ENCODE peak calls at places on chromosome 21, in six cellular contexts. F is OCI-LY7, S is foreskin fibroblast, Y is HFFc6, G is bronchial epithelial cell, O is mucosa of descending colon. P is an unnamed sample.

GRCh38 chr21:24375201-24375600 is 1232.1 kb downstream of the MRPL39 start:
- DNase-seq in O (no peak), G (no peak), S (no peak), F (no peak), Y (no peak), P (no peak)

GRCh38 chr21:35641271-35642016 is 418.9 kb downstream of the SETD4 start:
- DNase-seq in F (no peak), G (no peak), O (no peak), S (peak; percentile 63), Y (peak; percentile 68), P (peak; percentile 80)

GRCh38 chr21:35314896-35315582 is 265.9 kb upstream of the RUNX1 start:
- DNase-seq in O (no peak), Y (no peak), G (no peak), S (no peak), F (no peak), P (no peak)

GRCh38 chr21:41899431-41900202 is 20.5 kb upstream of the PRDM15 start:
- DNase-seq in Y (no peak), S (no peak), O (no peak), G (no peak), F (no peak), P (no peak)

GRCh38 chr21:45845063-45845789 is 136.3 kb upstream of the COL6A1 start:
- DNase-seq in O (no peak), G (no peak), Y (no peak), S (no peak), F (no peak), P (no peak)

GRCh38 chr21:19123525-19123924 is 719.9 kb upstream of the TMPRSS15 start:
- DNase-seq in Y (no peak), G (no peak), S (no peak), O (no peak), F (no peak), P (no peak)

GRCh38 chr21:26715116-26715515 is 130.1 kb downstream of the ADAMTS1 start:
- DNase-seq in Y (no peak), G (no peak), F (no peak), O (no peak), S (no peak), P (no peak)

GRCh38 chr21:34743831-34744230 is 75.0 kb downstream of the CLIC6 start:
- DNase-seq in O (peak; percentile 64), Y (peak; percentile 68), S (peak; percentile 87), G (peak; percentile 86), F (no peak), P (peak; percentile 65)

GRCh38 chr21:41879190-41879998 is at the start of gene PRDM15:
- DNase-seq in F (peak; percentile 88), G (peak; percentile 28), Y (peak; percentile 69), O (peak; percentile 88), S (peak; percentile 92), P (peak; percentile 63)

GRCh38 chr21:45615145-45615711 is 28.3 kb upstream of the PCBP3 start:
- DNase-seq in Y (no peak), G (no peak), F (peak; percentile 18), S (no peak), O (peak; percentile 82), P (no peak)

GRCh38 chr21:46038871-46039397 is 57.4 kb downstream of the COL6A1 start:
- DNase-seq in O (peak; percentile 66), Y (peak; percentile 50), S (peak; percentile 76), G (no peak), F (no peak), P (no peak)

GRCh38 chr21:28639742-28640141 is 352.9 kb downstream of the LTN1 start:
- DNase-seq in G (peak; percentile 69), O (no peak), S (peak; percentile 77), Y (no peak), F (no peak), P (no peak)

GRCh38 chr21:28944296-28944695 is 48.4 kb downstream of the LTN1 start:
- DNase-seq in S (peak; percentile 61), F (no peak), Y (no peak), G (no peak), O (no peak), P (no peak)

GRCh38 chr21:29287383-29287782 is 11.3 kb upstream of the BACH1 start:
- DNase-seq in G (peak; percentile 48), O (no peak), Y (peak; percentile 19), F (no peak), S (peak; percentile 73), P (no peak)

GRCh38 chr21:41763398-41763931 is 3.4 kb downstream of the RIPK4 start:
- DNase-seq in F (no peak), Y (no peak), S (no peak), O (no peak), G (peak; percentile 88), P (no peak)

GRCh38 chr21:46111193-46111571 is 13.3 kb downstream of the COL6A2 start:
- DNase-seq in G (no peak), S (no peak), O (peak; percentile 25), Y (no peak), F (no peak), P (no peak)

GRCh38 chr21:45511007-45511406 is 31.2 kb downstream of the SLC19A1 start:
- DNase-seq in F (no peak), S (no peak), O (peak; percentile 31), G (no peak), Y (no peak), P (no peak)

GRCh38 chr21:26776320-26777021 is 68.7 kb downstream of the ADAMTS1 start:
- DNase-seq in Y (peak; percentile 80), S (peak; percentile 82), G (peak; percentile 53), F (no peak), O (no peak), P (no peak)

GRCh38 chr21:46128106-46128982 is 27.0 kb downstream of the FTCD start:
- DNase-seq in Y (no peak), G (no peak), S (peak; percentile 91), O (peak; percentile 28), F (no peak), P (no peak)

GRCh38 chr21:25080706-25081495 is 526.4 kb downstream of the MRPL39 start:
- DNase-seq in S (no peak), F (no peak), Y (peak; percentile 50), O (no peak), G (no peak), P (no peak)

GRCh38 chr21:41622831-41623548 is 115.0 kb upstream of the TMPRSS2 start:
- DNase-seq in Y (no peak), O (no peak), G (no peak), F (no peak), S (no peak), P (no peak)

GRCh38 chr21:46004168-46004861 is 22.7 kb downstream of the COL6A1 start:
- DNase-seq in G (no peak), F (no peak), S (peak; percentile 12), Y (no peak), O (no peak), P (no peak)

GRCh38 chr21:35398366-35398982 is 349.4 kb upstream of the RUNX1 start:
- DNase-seq in G (no peak), O (no peak), F (no peak), S (peak; percentile 17), Y (no peak), P (no peak)

GRCh38 chr21:45990741-45991605 is 9.4 kb downstream of the COL6A1 start:
- DNase-seq in O (peak; percentile 37), G (no peak), Y (no peak), F (no peak), S (peak; percentile 6), P (no peak)

GRCh38 chr21:35738342-35738961 is 321.9 kb downstream of the SETD4 start:
- DNase-seq in O (no peak), G (peak; percentile 76), F (no peak), Y (peak; percentile 25), S (peak; percentile 35), P (no peak)

GRCh38 chr21:25572895-25573310 is 34.4 kb downstream of the MRPL39 start:
- DNase-seq in S (no peak), O (no peak), G (no peak), F (peak; percentile 56), Y (no peak), P (no peak)

GRCh38 chr21:27206368-27206982 is 239.6 kb upstream of the ADAMTS5 start:
- DNase-seq in F (no peak), G (no peak), O (no peak), Y (peak; percentile 45), S (peak; percentile 35), P (no peak)

GRCh38 chr21:45787371-45787770 is 143.8 kb downstream of the PCBP3 start:
- DNase-seq in S (no peak), G (no peak), Y (no peak), O (no peak), F (no peak), P (no peak)

GRCh38 chr21:45525153-45525909 is 16.9 kb downstream of the SLC19A1 start:
- DNase-seq in S (no peak), O (peak; percentile 76), F (no peak), Y (no peak), G (no peak), P (no peak)

GRCh38 chr21:34807881-34808568 is 139.2 kb downstream of the CLIC6 start:
- DNase-seq in Y (peak; percentile 95), O (no peak), F (peak; percentile 15), G (peak; percentile 97), S (peak; percentile 97), P (peak; percentile 79)

GRCh38 chr21:45575993-45576837 is 34.0 kb upstream of the SLC19A1 start:
- DNase-seq in G (no peak), F (no peak), Y (no peak), S (no peak), O (no peak), P (no peak)

GRCh38 chr21:35303085-35303484 is 254.0 kb upstream of the RUNX1 start:
- DNase-seq in F (no peak), Y (peak; percentile 95), O (no peak), G (peak; percentile 97), S (peak; percentile 90), P (no peak)

DNA sequence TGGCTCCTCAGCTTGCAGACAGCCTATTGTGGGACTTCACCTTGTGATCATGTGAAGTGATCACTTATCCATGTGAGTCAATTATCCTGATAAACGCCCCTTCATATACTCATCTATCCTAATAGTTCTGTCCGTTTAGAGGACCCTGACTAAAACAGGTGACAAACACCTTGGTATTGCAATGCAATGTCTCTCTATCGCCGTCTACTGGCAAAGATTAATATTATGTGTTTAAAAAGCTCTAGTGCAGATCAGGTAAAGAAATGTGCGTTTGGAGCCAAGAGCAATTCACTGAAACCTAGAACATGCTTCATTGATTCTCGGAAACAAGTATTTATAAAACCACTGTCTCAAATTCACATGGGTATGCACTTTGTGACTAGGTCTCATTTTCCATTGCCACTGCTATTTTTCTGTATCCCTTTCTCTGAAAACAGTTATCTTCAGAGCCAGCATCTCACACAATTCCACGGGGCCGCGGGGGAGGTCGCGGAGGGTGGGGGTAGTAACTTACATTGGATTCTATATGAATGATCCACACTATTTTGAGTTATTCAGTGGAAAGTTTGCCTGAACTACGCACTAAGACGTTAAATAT is 554.6 kb upstream of the NCAM2 start:
- DNase-seq in G (no peak), O (no peak), Y (no peak), F (peak; percentile 20), S (no peak), P (no peak)
- TF ChIP-seq CTCF in G (peak; percentile 8), O (no peak), Y (peak; percentile 39), F (peak; percentile 71), S (no peak), P (no peak)

GRCh38 chr21:31566061-31566460 is 93.4 kb upstream of the SOD1 start:
- DNase-seq in F (peak; percentile 15), Y (no peak), O (no peak), G (no peak), S (no peak), P (no peak)
- TF ChIP-seq CTCF in F (peak; percentile 61), Y (no peak), O (no peak), G (no peak), S (no peak), P (no peak)

GRCh38 chr21:38989745-38990423 is 184.2 kb downstream of the ETS2 start:
- DNase-seq in Y (peak; percentile 39), S (peak; percentile 90), G (peak; percentile 91), O (no peak), F (no peak), P (peak; percentile 74)
- TF ChIP-seq CTCF in Y (no peak), S (no peak), G (no peak), O (no peak), F (no peak), P (no peak)

GRCh38 chr21:44485254-44485793 is 30.0 kb downstream of the LRRC3 start:
- DNase-seq in O (no peak), Y (no peak), S (peak; percentile 48), G (no peak), F (no peak), P (no peak)
- TF ChIP-seq CTCF in O (no peak), Y (no peak), S (no peak), G (no peak), F (no peak), P (no peak)

P was measured in AG09319.